ENCODE peak calls at places on chromosomes 5 and 9, in four cellular contexts. One of them, this sample, is unnamed.

GRCh38 chr9:80061940-80062339 is 490.2 kb downstream of the TLE4 start:
- DNase-seq in GM10248: no peak
- DNase-seq in CD8-positive, alpha-beta T cell: no peak
- DNase-seq in H1: no peak
- DNase-seq in this sample: no peak

GRCh38 chr9:115194216-115194615 is 76.3 kb upstream of the TNC start:
- DNase-seq in CD8-positive, alpha-beta T cell: no peak
- DNase-seq in GM10248: no peak
- DNase-seq in H1: no peak
- DNase-seq in this sample: no peak

GRCh38 chr9:101449071-101449721 is 13.6 kb upstream of the ALDOB start:
- DNase-seq in GM10248: peak; percentile 79
- DNase-seq in H1: peak; percentile 44
- DNase-seq in CD8-positive, alpha-beta T cell: peak; percentile 65
- DNase-seq in this sample: peak; percentile 90

GRCh38 chr5:139658501-139658927 is 10.4 kb downstream of the CXXC5 start:
- DNase-seq in GM10248: no peak
- DNase-seq in H1: no peak
- DNase-seq in CD8-positive, alpha-beta T cell: no peak
- DNase-seq in this sample: no peak

GRCh38 chr5:109911731-109912130 is 222.0 kb downstream of the MAN2A1 start:
- DNase-seq in GM10248: no peak
- DNase-seq in H1: no peak
- DNase-seq in CD8-positive, alpha-beta T cell: no peak
- DNase-seq in this sample: no peak

GRCh38 chr5:135033026-135033861 is 784 bp downstream of the PITX1 start:
- DNase-seq in GM10248: no peak
- DNase-seq in CD8-positive, alpha-beta T cell: no peak
- DNase-seq in H1: no peak
- DNase-seq in this sample: peak; percentile 73

GRCh38 chr9:134925011-134925511 is 7.3 kb upstream of the FCN1 start:
- DNase-seq in H1: no peak
- DNase-seq in GM10248: no peak
- DNase-seq in CD8-positive, alpha-beta T cell: no peak
- DNase-seq in this sample: peak; percentile 28

GRCh38 chr5:134935711-134936602 is 31.0 kb downstream of the PCBD2 start:
- DNase-seq in H1: no peak
- DNase-seq in CD8-positive, alpha-beta T cell: no peak
- DNase-seq in GM10248: no peak
- DNase-seq in this sample: no peak

GRCh38 chr5:136731241-136731885 is 366.0 kb upstream of the TRPC7 start:
- DNase-seq in H1: no peak
- DNase-seq in GM10248: no peak
- DNase-seq in CD8-positive, alpha-beta T cell: no peak
- DNase-seq in this sample: no peak

GRCh38 chr9:108282872-108283271 is 572.9 kb downstream of the ACTL7B start:
- DNase-seq in H1: no peak
- DNase-seq in GM10248: no peak
- DNase-seq in CD8-positive, alpha-beta T cell: no peak
- DNase-seq in this sample: no peak

GRCh38 chr5:78560456-78560855 is 88.1 kb downstream of the LHFPL2 start:
- DNase-seq in GM10248: no peak
- DNase-seq in CD8-positive, alpha-beta T cell: no peak
- DNase-seq in H1: no peak
- DNase-seq in this sample: no peak

GRCh38 chr9:113399646-113400200 is 1.4 kb downstream of the ALAD start:
- DNase-seq in GM10248: no peak
- DNase-seq in H1: no peak
- DNase-seq in CD8-positive, alpha-beta T cell: no peak
- DNase-seq in this sample: no peak

GRCh38 chr5:33588654-33589372 is 148.0 kb downstream of the TARS1 start:
- DNase-seq in GM10248: peak; percentile 24
- DNase-seq in H1: peak; percentile 51
- DNase-seq in CD8-positive, alpha-beta T cell: peak; percentile 50
- DNase-seq in this sample: no peak

GRCh38 chr9:115411516-115411915 is 293.6 kb upstream of the TNC start:
- DNase-seq in CD8-positive, alpha-beta T cell: no peak
- DNase-seq in H1: no peak
- DNase-seq in GM10248: no peak
- DNase-seq in this sample: no peak

GRCh38 chr5:72063219-72063819 is 44.0 kb upstream of the MAP1B start:
- DNase-seq in GM10248: no peak
- DNase-seq in H1: no peak
- DNase-seq in CD8-positive, alpha-beta T cell: no peak
- DNase-seq in this sample: no peak

GRCh38 chr9:107215381-107215780 is 67.7 kb upstream of the RAD23B start:
- DNase-seq in GM10248: no peak
- DNase-seq in CD8-positive, alpha-beta T cell: no peak
- DNase-seq in H1: no peak
- DNase-seq in this sample: no peak

GRCh38 chr5:143229896-143230675 is 173.4 kb downstream of the NR3C1 start:
- DNase-seq in H1: no peak
- DNase-seq in GM10248: peak; percentile 82
- DNase-seq in CD8-positive, alpha-beta T cell: no peak
- DNase-seq in this sample: no peak

GRCh38 chr5:96322865-96323264 is 110.2 kb downstream of the PCSK1 start:
- DNase-seq in GM10248: no peak
- DNase-seq in CD8-positive, alpha-beta T cell: no peak
- DNase-seq in H1: no peak
- DNase-seq in this sample: no peak

GRCh38 chr5:81172710-81173109 is 60.4 kb upstream of the CKMT2 start:
- DNase-seq in H1: no peak
- DNase-seq in CD8-positive, alpha-beta T cell: no peak
- DNase-seq in GM10248: no peak
- DNase-seq in this sample: no peak

GRCh38 chr5:151110122-151110681 is 29.4 kb upstream of the TNIP1 start:
- DNase-seq in H1: no peak
- DNase-seq in CD8-positive, alpha-beta T cell: no peak
- DNase-seq in GM10248: no peak
- DNase-seq in this sample: no peak
- TF ChIP-seq CTCF in H1: no peak
- TF ChIP-seq CTCF in CD8-positive, alpha-beta T cell: no peak
- TF ChIP-seq CTCF in GM10248: peak; percentile 14
- TF ChIP-seq CTCF in this sample: no peak

GRCh38 chr5:177982956-177983355 is 13.1 kb downstream of the PROP1 start:
- DNase-seq in CD8-positive, alpha-beta T cell: no peak
- DNase-seq in H1: no peak
- DNase-seq in GM10248: no peak
- DNase-seq in this sample: no peak

GRCh38 chr5:177980776-177981175 is 15.3 kb downstream of the PROP1 start:
- DNase-seq in H1: no peak
- DNase-seq in GM10248: no peak
- DNase-seq in CD8-positive, alpha-beta T cell: no peak
- DNase-seq in this sample: no peak

GRCh38 chr5:177983763-177984564 is 12.1 kb downstream of the PROP1 start:
- DNase-seq in GM10248: no peak
- DNase-seq in CD8-positive, alpha-beta T cell: no peak
- DNase-seq in H1: no peak
- DNase-seq in this sample: no peak

GRCh38 chr5:177981296-177982071 is 14.6 kb downstream of the PROP1 start:
- DNase-seq in GM10248: no peak
- DNase-seq in H1: no peak
- DNase-seq in CD8-positive, alpha-beta T cell: no peak
- DNase-seq in this sample: no peak

GRCh38 chr5:177982072-177982727 is 13.8 kb downstream of the PROP1 start:
- DNase-seq in CD8-positive, alpha-beta T cell: no peak
- DNase-seq in GM10248: no peak
- DNase-seq in H1: peak; percentile 44
- DNase-seq in this sample: no peak
- TF ChIP-seq CTCF in CD8-positive, alpha-beta T cell: no peak
- TF ChIP-seq CTCF in GM10248: peak; percentile 13
- TF ChIP-seq CTCF in H1: peak; percentile 98
- TF ChIP-seq CTCF in this sample: peak; percentile 42

DNA sequence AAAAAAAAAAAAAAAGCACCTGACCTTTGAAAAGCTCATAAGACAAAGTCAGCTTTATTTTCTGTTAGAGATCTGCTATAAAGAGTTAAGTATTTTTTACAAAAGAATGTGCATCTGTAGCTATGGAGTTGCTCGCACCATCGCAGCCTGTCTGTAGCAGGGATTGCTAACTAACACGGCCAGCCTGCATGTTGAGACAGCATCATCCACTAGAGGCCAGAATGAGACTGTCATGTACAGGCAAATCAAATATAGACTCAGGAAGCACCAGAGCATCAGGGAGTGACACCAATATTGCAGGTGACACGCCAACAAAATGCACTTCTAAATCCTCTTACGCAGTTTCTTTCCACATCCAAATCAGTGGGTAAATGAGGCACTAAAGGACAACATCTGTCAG is 136.3 kb upstream of the RASEF start:
- DNase-seq in H1: no peak
- DNase-seq in CD8-positive, alpha-beta T cell: no peak
- DNase-seq in GM10248: no peak
- DNase-seq in this sample: no peak
- TF ChIP-seq CTCF in H1: peak; percentile 45
- TF ChIP-seq CTCF in CD8-positive, alpha-beta T cell: no peak
- TF ChIP-seq CTCF in GM10248: no peak
- TF ChIP-seq CTCF in this sample: peak; percentile 79

GRCh38 chr9:74645007-74645639 is 148.0 kb downstream of the RORB start:
- DNase-seq in CD8-positive, alpha-beta T cell: no peak
- DNase-seq in H1: no peak
- DNase-seq in GM10248: peak; percentile 11
- DNase-seq in this sample: no peak
- TF ChIP-seq CTCF in CD8-positive, alpha-beta T cell: peak; percentile 16
- TF ChIP-seq CTCF in H1: peak; percentile 50
- TF ChIP-seq CTCF in GM10248: peak; percentile 62
- TF ChIP-seq CTCF in this sample: peak; percentile 80